ENCODE peak calls at places on chromosome 19, in nine cellular contexts. R is activated naive CD8-positive, alpha-beta T cell treated with anti-CD3 and anti-CD28 coated beads, Interleukin-2, amount 10 ng/mL, durations not matched to agents 7 days and 5 days; N is NCI-H1092; X is central memory CD8-positive, alpha-beta T cell; W is tibial artery; K is midbrain; P is activated T-helper 1 cell treated with anti-CD3 and anti-CD28 coated beads, Interleukin-2, amount 50 U/mL, for 16 hours; L is lower leg skin; M is CD8-positive, alpha-beta memory T cell. S is an unnamed sample.

GRCh38 chr19:7230826-7231225 is 63.4 kb downstream of the INSR start:
- DNase-seq in L (peak), R (no peak), P (no peak), M (no peak), W (peak), N (no peak), X (no peak), K (peak), S (no peak)

GRCh38 chr19:38551450-38551813 is 66.3 kb downstream of the MAP4K1 start:
- DNase-seq in P (peak), R (no peak), W (no peak), N (no peak), K (no peak), X (no peak), M (no peak), L (no peak), S (no peak)

GRCh38 chr19:54478677-54479266 is 5.7 kb upstream of the CDC42EP5 start:
- DNase-seq in N (peak), K (no peak), X (no peak), R (no peak), L (no peak), P (no peak), M (no peak), W (no peak), S (no peak)

GRCh38 chr19:10334340-10335148 is 1.2 kb upstream of the RAVER1 start:
- DNase-seq in M (peak), K (peak), R (peak), L (peak), X (no peak), P (no peak), W (peak), N (no peak), S (no peak)

GRCh38 chr19:32873560-32873959 is 4.0 kb upstream of the SLC7A9 start:
- DNase-seq in P (no peak), M (no peak), W (no peak), L (no peak), X (no peak), K (no peak), R (no peak), N (no peak), S (no peak)

GRCh38 chr19:38155453-38155852 is 68.6 kb downstream of the DPF1 start:
- DNase-seq in X (no peak), M (no peak), L (no peak), K (peak), W (no peak), R (no peak), P (no peak), N (no peak), S (no peak)

GRCh38 chr19:9362905-9363304 is at the start of gene ZNF177:
- DNase-seq in X (no peak), W (no peak), L (no peak), N (peak), P (no peak), M (no peak), K (no peak), R (peak), S (no peak)

GRCh38 chr19:5498817-5499535 is 43.8 kb downstream of the ZNRF4 start:
- DNase-seq in R (no peak), L (no peak), K (peak), W (no peak), N (no peak), M (no peak), X (no peak), P (no peak), S (no peak)

GRCh38 chr19:7999376-7999775 is 6.1 kb downstream of the ELAVL1 start:
- DNase-seq in X (no peak), K (no peak), L (no peak), M (no peak), N (no peak), W (no peak), R (no peak), P (no peak), S (no peak)

S was measured in central memory CD4-positive, alpha-beta T cell.